ENCODE peak calls at places on chromosomes 2 and 18, in six cellular contexts. A is NT2/D1; Z is K562; W is effector CD4-positive, alpha-beta T cell; O is cardiac septum; H is RCC 7860. B is an unnamed sample.

GRCh38 chr2:121866789-121867188 is 111.3 kb downstream of the TSN start:
- DNase-seq in H (no peak), Z (no peak), W (no peak), A (no peak), O (no peak), B (no peak)

GRCh38 chr2:224360801-224361251 is 41.1 kb downstream of the FAM124B start:
- DNase-seq in O (no peak), W (no peak), A (no peak), H (no peak), Z (no peak), B (no peak)

GRCh38 chr2:71884303-71885042 is 263.2 kb downstream of the CYP26B1 start:
- DNase-seq in W (no peak), H (peak; percentile 53), Z (no peak), A (no peak), O (peak; percentile 17), B (no peak)

GRCh38 chr2:641501-642430 is 35.4 kb downstream of the TMEM18 start:
- DNase-seq in H (no peak), O (no peak), A (no peak), W (no peak), Z (no peak), B (no peak)

GRCh38 chr2:187994464-187995331 is 297.0 kb upstream of the GULP1 start:
- DNase-seq in W (no peak), O (no peak), H (no peak), Z (no peak), A (no peak), B (no peak)

GRCh38 chr2:128505150-128505490 is 186.5 kb upstream of the HS6ST1 start:
- DNase-seq in Z (no peak), W (no peak), H (no peak), A (no peak), O (no peak), B (no peak)

GRCh38 chr18:23627325-23627724 is 35.4 kb downstream of the ANKRD29 start:
- DNase-seq in H (peak; percentile 86), A (no peak), W (no peak), Z (no peak), O (no peak), B (peak; percentile 83)

GRCh38 chr2:140274891-140275290 is 1494.7 kb upstream of the NXPH2 start:
- DNase-seq in H (no peak), O (no peak), Z (no peak), W (no peak), A (no peak), B (no peak)

GRCh38 chr2:66700181-66700686 is 265.3 kb downstream of the MEIS1 start:
- DNase-seq in A (no peak), O (no peak), Z (no peak), W (no peak), H (no peak), B (peak; percentile 18)

GRCh38 chr18:79575891-79576685 is 103.5 kb upstream of the CTDP1 start:
- DNase-seq in W (no peak), A (no peak), H (no peak), O (peak; percentile 78), Z (no peak), B (no peak)

GRCh38 chr2:236240228-236240990 is 23.8 kb downstream of the ASB18 start:
- DNase-seq in A (no peak), O (peak; percentile 84), W (no peak), Z (no peak), H (peak; percentile 58), B (peak; percentile 31)

GRCh38 chr2:241810304-241811208 is 1.6 kb downstream of the NEU4 start:
- DNase-seq in H (no peak), Z (no peak), A (no peak), O (peak; percentile 79), W (no peak), B (no peak)

GRCh38 chr2:206212673-206213513 is 53.2 kb downstream of the EEF1B2 start:
- DNase-seq in Z (no peak), H (peak; percentile 44), O (no peak), A (no peak), W (no peak), B (no peak)

GRCh38 chr18:5961097-5961827 is 65.9 kb upstream of the TMEM200C start:
- DNase-seq in H (no peak), W (no peak), A (no peak), Z (no peak), O (no peak), B (no peak)

GRCh38 chr2:119517433-119517832 is 6.8 kb downstream of the SCTR start:
- DNase-seq in H (peak; percentile 17), A (peak; percentile 38), O (no peak), Z (peak; percentile 76), W (no peak), B (peak; percentile 20)

GRCh38 chr18:62827397-62827796 is 112.1 kb downstream of the PHLPP1 start:
- DNase-seq in O (no peak), H (no peak), A (no peak), Z (no peak), W (no peak), B (no peak)

GRCh38 chr18:63511285-63511684 is 30.9 kb upstream of the SERPINB12 start:
- DNase-seq in O (no peak), A (peak; percentile 47), W (no peak), Z (peak; percentile 6), H (no peak), B (peak; percentile 41)

GRCh38 chr2:177031435-177032222 is 181.0 kb upstream of the HNRNPA3 start:
- DNase-seq in H (no peak), W (no peak), Z (no peak), A (no peak), O (no peak), B (no peak)

GRCh38 chr2:128385365-128385764 is 66.7 kb upstream of the HS6ST1 start:
- DNase-seq in H (no peak), O (peak; percentile 51), A (no peak), Z (no peak), W (no peak), B (no peak)

GRCh38 chr18:55419939-55420664 is 167.9 kb downstream of the TCF4 start:
- DNase-seq in Z (no peak), A (no peak), O (no peak), W (no peak), H (no peak), B (no peak)

GRCh38 chr2:21754164-21754788 is 630.5 kb downstream of the TDRD15 start:
- DNase-seq in Z (no peak), O (no peak), H (no peak), A (no peak), W (no peak), B (no peak)

GRCh38 chr18:23650963-23651927 is 11.5 kb downstream of the ANKRD29 start:
- DNase-seq in H (peak; percentile 39), W (no peak), A (no peak), Z (no peak), O (no peak), B (peak; percentile 21)

GRCh38 chr2:127620867-127621266 is 25.1 kb upstream of the GPR17 start:
- DNase-seq in Z (peak; percentile 38), H (no peak), O (no peak), A (no peak), W (no peak), B (no peak)

GRCh38 chr18:79962311-79962710 is 2.1 kb upstream of the HSBP1L1 start:
- DNase-seq in O (no peak), A (no peak), Z (no peak), W (no peak), H (no peak), B (no peak)

GRCh38 chr2:236568068-236568921 is 1.3 kb upstream of the ACKR3 start:
- DNase-seq in A (no peak), W (no peak), H (no peak), O (peak; percentile 85), Z (no peak), B (peak; percentile 45)

GRCh38 chr18:57832730-57833129 is 29.6 kb upstream of the ATP8B1 start:
- DNase-seq in W (no peak), H (no peak), Z (no peak), O (no peak), A (no peak), B (no peak)

GRCh38 chr2:65353927-65354326 is 78.5 kb downstream of the SPRED2 start:
- DNase-seq in A (no peak), Z (no peak), W (no peak), O (no peak), H (no peak), B (no peak)

GRCh38 chr2:10665833-10666232 is 23.9 kb downstream of the NOL10 start:
- DNase-seq in W (no peak), O (no peak), A (no peak), Z (no peak), H (no peak), B (no peak)

GRCh38 chr2:120669121-120669952 is 66.3 kb upstream of the GLI2 start:
- DNase-seq in O (peak; percentile 63), H (peak; percentile 88), Z (peak; percentile 36), A (peak; percentile 30), W (no peak), B (peak; percentile 94)

GRCh38 chr2:197464180-197464579 is 10.8 kb downstream of the COQ10B start:
- DNase-seq in A (no peak), Z (no peak), W (no peak), O (no peak), H (no peak), B (no peak)

GRCh38 chr2:8822218-8822617 is 15.2 kb downstream of the KIDINS220 start:
- DNase-seq in H (no peak), W (no peak), A (no peak), Z (no peak), O (no peak), B (no peak)

GRCh38 chr2:102736174-102736606 is 25.6 kb upstream of the TMEM182 start:
- DNase-seq in O (peak; percentile 78), W (no peak), A (no peak), H (no peak), Z (peak; percentile 55), B (peak; percentile 70)

GRCh38 chr18:23191952-23192662 is 56.8 kb downstream of the CABLES1 start:
- DNase-seq in O (no peak), W (no peak), A (no peak), Z (no peak), H (peak; percentile 54), B (no peak)

GRCh38 chr2:114812261-114812660 is 369.8 kb downstream of the DPP10 start:
- DNase-seq in Z (no peak), A (no peak), W (no peak), O (no peak), H (no peak), B (no peak)

B was measured in Caki2.